ENCODE peak calls at places on chromosomes 1 and 21, in four cellular contexts. N, E, D and U are unnamed samples.

GRCh38 chr1:81174811-81175476 is 625.8 kb upstream of the ADGRL2 start:
- DNase-seq in N (no peak), D (peak; percentile 86), E (no peak), U (peak; percentile 11)

GRCh38 chr1:34787461-34788420 is 5.1 kb upstream of the GJA4 start:
- DNase-seq in E (peak; percentile 59), D (peak; percentile 39), N (no peak), U (peak; percentile 53)

GRCh38 chr21:43854773-43855633 is 10.0 kb upstream of the AGPAT3 start:
- DNase-seq in N (peak; percentile 67), E (peak; percentile 88), D (no peak), U (no peak)

GRCh38 chr1:3372317-3372716 is 82.1 kb upstream of the ARHGEF16 start:
- DNase-seq in N (no peak), E (no peak), D (no peak), U (no peak)

GRCh38 chr1:24111998-24112380 is at the start of gene MYOM3:
- DNase-seq in D (no peak), N (no peak), E (no peak), U (no peak)

GRCh38 chr1:162301696-162302095 is 75.0 kb downstream of the SPATA46 start:
- DNase-seq in E (no peak), N (no peak), D (no peak), U (no peak)

GRCh38 chr1:30745156-30745833 is 12.3 kb downstream of the LAPTM5 start:
- DNase-seq in E (no peak), N (no peak), D (no peak), U (no peak)

GRCh38 chr1:175508320-175509110 is 234.9 kb downstream of the TNR start:
- DNase-seq in D (no peak), E (no peak), N (no peak), U (peak; percentile 91)

GRCh38 chr1:16425125-16426025 is 11.8 kb downstream of the SPATA21 start:
- DNase-seq in E (no peak), D (no peak), N (no peak), U (no peak)

GRCh38 chr1:161198877-161199431 is at the start of gene ADAMTS4:
- DNase-seq in N (no peak), D (peak; percentile 76), E (peak; percentile 43), U (peak; percentile 65)

GRCh38 chr21:29168874-29169273 is 38.4 kb downstream of the MAP3K7CL start:
- DNase-seq in D (no peak), E (no peak), N (no peak), U (no peak)

GRCh38 chr1:64112281-64112680 is 91.1 kb upstream of the UBE2U start:
- DNase-seq in D (peak; percentile 84), N (no peak), E (no peak), U (no peak)

GRCh38 chr1:34780528-34780927 is 486 bp upstream of the GJB3 start:
- DNase-seq in N (no peak), E (no peak), D (no peak), U (no peak)

GRCh38 chr21:23936224-23936623 is 1671.1 kb downstream of the MRPL39 start:
- DNase-seq in N (no peak), D (peak; percentile 48), E (peak; percentile 11), U (peak; percentile 17)

GRCh38 chr1:24091971-24092482 is 19.9 kb downstream of the MYOM3 start:
- DNase-seq in N (no peak), E (no peak), D (no peak), U (no peak)

GRCh38 chr1:212566522-212567479 is 41.8 kb upstream of the ATF3 start:
- DNase-seq in E (peak; percentile 38), D (peak; percentile 90), N (peak; percentile 92), U (peak; percentile 87)

GRCh38 chr21:15638856-15639549 is 90.8 kb upstream of the USP25 start:
- DNase-seq in D (no peak), N (no peak), E (no peak), U (no peak)

GRCh38 chr1:18527514-18527913 is 46.8 kb downstream of the KLHDC7A start:
- DNase-seq in N (no peak), E (no peak), D (no peak), U (no peak)

GRCh38 chr1:11989669-11990068 is 9.4 kb downstream of the MFN2 start:
- DNase-seq in N (no peak), D (no peak), E (no peak), U (no peak)

GRCh38 chr1:193662030-193662429 is 475.6 kb upstream of the B3GALT2 start:
- DNase-seq in E (no peak), N (no peak), D (peak; percentile 78), U (no peak)
- TF ChIP-seq FOS in E (no peak), N (no peak), D (peak; percentile 87), U (no peak)

DNA sequence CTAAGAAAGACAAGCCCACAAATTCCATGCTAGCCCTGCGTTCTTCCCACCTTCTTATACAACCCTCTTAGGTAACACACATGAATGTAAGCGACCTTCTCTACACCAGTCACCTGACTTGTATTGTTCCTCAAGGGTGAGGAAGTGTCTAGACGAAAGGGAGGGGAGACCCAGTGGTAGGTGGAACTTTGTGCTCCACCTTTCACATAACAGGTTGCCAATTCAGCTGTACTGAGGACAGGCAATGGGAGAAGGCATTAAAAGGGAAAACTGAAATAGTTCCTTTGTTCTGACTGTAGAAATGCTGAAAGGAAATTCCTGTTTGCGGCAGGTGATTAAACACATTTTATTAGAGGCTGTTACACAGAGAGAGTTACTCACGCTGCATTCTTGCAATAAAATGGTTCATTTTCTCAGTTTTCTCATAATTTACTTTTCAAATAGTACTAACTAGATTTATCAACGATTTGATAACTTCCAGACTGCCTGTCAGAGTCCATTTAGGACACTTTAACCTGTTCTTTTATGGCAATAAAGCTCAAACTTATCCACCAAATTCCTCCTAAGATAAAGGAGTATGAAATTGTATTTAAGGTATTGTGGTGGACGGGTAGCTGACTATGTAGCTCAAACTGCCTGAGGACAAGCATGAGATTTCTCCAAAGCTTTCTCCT is 17.8 kb upstream of the CHRM3 start:
- DNase-seq in D (no peak), N (no peak), E (no peak), U (no peak)
- TF ChIP-seq FOS in D (no peak), N (no peak), E (no peak), U (no peak)

DNA sequence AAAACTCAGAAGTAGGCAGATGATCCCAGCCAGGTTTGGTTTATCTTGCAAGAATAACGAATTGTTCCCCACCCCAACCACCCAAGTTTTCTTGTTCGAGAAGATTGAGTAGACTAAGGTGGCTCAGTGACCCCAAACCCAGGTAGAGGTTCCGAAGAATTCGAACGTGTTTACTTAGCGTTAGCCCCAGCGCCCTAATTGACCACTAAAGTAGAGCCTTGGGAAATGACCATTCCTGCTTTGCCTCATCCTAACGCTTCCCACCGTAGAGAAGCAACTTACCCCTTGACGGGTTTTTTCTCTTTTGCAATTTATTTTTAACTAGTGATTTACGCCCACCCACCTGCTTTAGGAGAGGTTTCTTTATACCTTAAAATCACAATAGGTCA is 870 bp downstream of the FBXO28 start:
- DNase-seq in E (no peak), D (no peak), N (no peak), U (peak; percentile 24)
- TF ChIP-seq FOS in E (no peak), D (no peak), N (no peak), U (no peak)

DNA sequence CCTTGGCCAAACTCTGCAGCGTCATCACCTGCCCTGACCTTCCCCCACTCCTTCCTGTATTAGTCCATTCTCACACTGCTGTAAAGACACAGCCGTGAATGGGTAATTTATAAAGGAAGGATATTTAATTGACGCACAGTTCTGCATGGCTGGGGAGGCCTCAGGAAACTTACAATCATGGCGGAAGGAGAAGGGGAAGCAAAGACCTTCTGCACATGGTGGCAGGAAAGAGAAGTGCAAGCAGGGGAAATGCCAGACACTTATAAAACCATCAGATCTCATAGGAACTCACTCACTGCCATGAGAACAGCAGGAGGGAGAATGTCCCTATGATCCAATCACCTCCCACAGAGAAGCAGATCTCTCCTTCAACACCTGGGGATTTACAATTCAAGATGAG is 408.5 kb downstream of the PTPRU start:
- DNase-seq in D (no peak), N (no peak), E (no peak), U (no peak)
- TF ChIP-seq FOS in D (no peak), N (no peak), E (no peak), U (no peak)

GRCh38 chr1:153364766-153365678 is 7.4 kb downstream of the S100A9 start:
- DNase-seq in N (no peak), D (no peak), E (no peak), U (no peak)

GRCh38 chr1:153362187-153362586 is 4.5 kb downstream of the S100A9 start:
- DNase-seq in E (no peak), D (no peak), N (no peak), U (no peak)

GRCh38 chr1:153365696-153366095 is 8.0 kb downstream of the S100A9 start:
- DNase-seq in D (no peak), E (no peak), N (no peak), U (no peak)

GRCh38 chr1:153363641-153364040 is 6.0 kb downstream of the S100A9 start:
- DNase-seq in N (no peak), D (no peak), E (no peak), U (no peak)

DNA sequence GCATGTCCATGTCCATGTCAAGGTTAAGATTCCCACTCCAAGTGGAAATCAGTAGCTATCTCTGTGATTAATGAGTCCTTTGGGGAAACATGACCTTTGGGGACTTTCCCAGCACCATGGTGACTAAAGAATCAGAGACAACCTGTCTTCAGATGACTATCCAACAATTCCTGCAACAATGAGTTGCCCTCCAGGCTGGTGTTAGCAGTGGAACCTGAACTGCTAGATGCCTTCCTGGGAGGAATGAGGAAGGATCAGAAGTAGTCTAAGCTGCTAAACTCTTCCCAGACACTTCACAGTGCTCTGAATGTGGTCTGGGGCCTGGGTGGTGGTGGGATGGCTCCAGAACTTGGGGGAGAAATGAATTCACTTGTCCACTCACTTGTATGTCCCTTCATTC is 6.5 kb downstream of the S100A9 start:
- DNase-seq in N (no peak), E (no peak), D (no peak), U (no peak)
- TF ChIP-seq FOS in N (no peak), E (no peak), D (no peak), U (no peak)

GRCh38 chr1:52677407-52677806 is 20.7 kb downstream of the COA7 start:
- DNase-seq in N (no peak), E (no peak), D (peak; percentile 19), U (peak; percentile 18)
- TF ChIP-seq FOS in N (no peak), E (no peak), D (no peak), U (no peak)